ENCODE peak calls at places on chromosomes 2 and 18, in four cellular contexts. One of them, this sample, is unnamed.

GRCh38 chr2:36912692-36913091 is 53.6 kb downstream of the STRN start:
- DNase-seq in K562: no peak
- DNase-seq in H1: no peak
- DNase-seq in HepG2: no peak
- DNase-seq in this sample: no peak

GRCh38 chr2:236117396-236117795 is 50.8 kb downstream of the GBX2 start:
- DNase-seq in K562: no peak
- DNase-seq in H1: no peak
- DNase-seq in HepG2: no peak
- DNase-seq in this sample: no peak

GRCh38 chr18:58828399-58829121 is 36.1 kb upstream of the ZNF532 start:
- DNase-seq in H1: no peak
- DNase-seq in HepG2: no peak
- DNase-seq in K562: no peak
- DNase-seq in this sample: no peak

GRCh38 chr2:79993144-79993543 is 311.4 kb downstream of the LRRTM1 start:
- DNase-seq in K562: no peak
- DNase-seq in H1: no peak
- DNase-seq in HepG2: no peak
- DNase-seq in this sample: no peak

GRCh38 chr18:3921826-3922225 is 471.9 kb downstream of the TGIF1 start:
- DNase-seq in H1: no peak
- DNase-seq in HepG2: no peak
- DNase-seq in K562: no peak
- DNase-seq in this sample: no peak

GRCh38 chr2:241563981-241564595 is 5.5 kb downstream of the BOK start:
- DNase-seq in HepG2: peak
- DNase-seq in K562: no peak
- DNase-seq in H1: no peak
- DNase-seq in this sample: no peak

GRCh38 chr18:76376225-76376624 is 118.8 kb downstream of the ZNF516 start:
- DNase-seq in K562: no peak
- DNase-seq in HepG2: peak
- DNase-seq in H1: no peak
- DNase-seq in this sample: no peak

GRCh38 chr18:4789506-4789905 is 334.4 kb upstream of the DLGAP1 start:
- DNase-seq in HepG2: no peak
- DNase-seq in K562: no peak
- DNase-seq in H1: no peak
- DNase-seq in this sample: no peak

GRCh38 chr2:187075106-187076070 is 226.4 kb upstream of the ZSWIM2 start:
- DNase-seq in HepG2: no peak
- DNase-seq in H1: no peak
- DNase-seq in K562: peak
- DNase-seq in this sample: no peak

GRCh38 chr2:179238027-179238426 is 26.6 kb downstream of the SESTD1 start:
- DNase-seq in HepG2: peak
- DNase-seq in H1: no peak
- DNase-seq in K562: no peak
- DNase-seq in this sample: no peak

GRCh38 chr18:49101230-49101629 is 150.5 kb upstream of the SMAD7 start:
- DNase-seq in H1: no peak
- DNase-seq in K562: no peak
- DNase-seq in HepG2: no peak
- DNase-seq in this sample: no peak

GRCh38 chr18:49098386-49098785 is 147.6 kb upstream of the SMAD7 start:
- DNase-seq in K562: no peak
- DNase-seq in H1: no peak
- DNase-seq in HepG2: no peak
- DNase-seq in this sample: no peak

GRCh38 chr18:49096021-49096420 is 145.3 kb upstream of the SMAD7 start:
- DNase-seq in HepG2: no peak
- DNase-seq in H1: no peak
- DNase-seq in K562: no peak
- DNase-seq in this sample: no peak

GRCh38 chr18:49094979-49095632 is 144.3 kb upstream of the SMAD7 start:
- DNase-seq in K562: no peak
- DNase-seq in HepG2: no peak
- DNase-seq in H1: no peak
- DNase-seq in this sample: no peak

GRCh38 chr18:49100226-49100968 is 149.6 kb upstream of the SMAD7 start:
- DNase-seq in H1: no peak
- DNase-seq in HepG2: peak
- DNase-seq in K562: no peak
- DNase-seq in this sample: no peak
- TF ChIP-seq POLR2AphosphoS5 in H1: no peak
- TF ChIP-seq POLR2AphosphoS5 in HepG2: no peak
- TF ChIP-seq POLR2AphosphoS5 in K562: no peak
- TF ChIP-seq POLR2AphosphoS5 in this sample: no peak

GRCh38 chr2:170770304-170771048 is at the start of gene ERICH2:
- DNase-seq in H1: peak
- DNase-seq in HepG2: peak
- DNase-seq in K562: peak
- DNase-seq in this sample: no peak
- TF ChIP-seq HDAC6 in H1: no peak
- TF ChIP-seq HDAC6 in HepG2: no peak
- TF ChIP-seq HDAC6 in K562: no peak
- TF ChIP-seq HDAC6 in this sample: no peak

GRCh38 chr18:44885507-44885906 is 204.8 kb downstream of the SETBP1 start:
- DNase-seq in K562: no peak
- DNase-seq in H1: no peak
- DNase-seq in HepG2: no peak
- DNase-seq in this sample: no peak

GRCh38 chr18:44882163-44882881 is 201.6 kb downstream of the SETBP1 start:
- DNase-seq in K562: no peak
- DNase-seq in HepG2: no peak
- DNase-seq in H1: no peak
- DNase-seq in this sample: no peak

GRCh38 chr18:44893045-44893706 is 212.5 kb downstream of the SETBP1 start:
- DNase-seq in H1: no peak
- DNase-seq in HepG2: no peak
- DNase-seq in K562: no peak
- DNase-seq in this sample: no peak

GRCh38 chr18:44884446-44884845 is 203.8 kb downstream of the SETBP1 start:
- DNase-seq in HepG2: no peak
- DNase-seq in H1: no peak
- DNase-seq in K562: no peak
- DNase-seq in this sample: no peak

GRCh38 chr18:44887227-44887631 is 206.5 kb downstream of the SETBP1 start:
- DNase-seq in H1: no peak
- DNase-seq in K562: no peak
- DNase-seq in HepG2: no peak
- DNase-seq in this sample: peak
- TF ChIP-seq POLR2AphosphoS5 in H1: no peak
- TF ChIP-seq POLR2AphosphoS5 in K562: no peak
- TF ChIP-seq POLR2AphosphoS5 in HepG2: no peak
- TF ChIP-seq POLR2AphosphoS5 in this sample: no peak

DNA sequence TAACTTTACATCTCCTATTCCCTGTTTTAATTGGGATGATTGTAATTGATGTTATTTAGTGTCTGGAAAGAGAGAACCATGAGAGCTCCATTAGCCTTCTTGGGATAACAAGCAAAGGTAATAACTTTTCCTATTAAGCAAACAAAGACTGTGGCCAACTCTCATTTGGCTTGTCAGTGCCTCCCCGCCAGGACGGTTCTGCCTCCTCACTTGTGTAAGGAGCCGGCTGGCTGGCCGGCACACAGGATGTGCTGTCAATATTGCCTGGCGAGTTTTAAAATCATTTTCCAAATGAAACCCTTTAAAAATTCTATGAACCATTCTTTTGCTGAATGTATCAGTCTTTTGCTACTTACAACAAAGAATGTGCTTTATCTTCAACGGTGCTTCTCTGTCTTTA is 898.3 kb downstream of the CPS1 start:
- DNase-seq in H1: no peak
- DNase-seq in HepG2: no peak
- DNase-seq in K562: no peak
- DNase-seq in this sample: no peak
- TF ChIP-seq HDAC6 in H1: no peak
- TF ChIP-seq HDAC6 in HepG2: no peak
- TF ChIP-seq HDAC6 in K562: no peak
- TF ChIP-seq HDAC6 in this sample: no peak

DNA sequence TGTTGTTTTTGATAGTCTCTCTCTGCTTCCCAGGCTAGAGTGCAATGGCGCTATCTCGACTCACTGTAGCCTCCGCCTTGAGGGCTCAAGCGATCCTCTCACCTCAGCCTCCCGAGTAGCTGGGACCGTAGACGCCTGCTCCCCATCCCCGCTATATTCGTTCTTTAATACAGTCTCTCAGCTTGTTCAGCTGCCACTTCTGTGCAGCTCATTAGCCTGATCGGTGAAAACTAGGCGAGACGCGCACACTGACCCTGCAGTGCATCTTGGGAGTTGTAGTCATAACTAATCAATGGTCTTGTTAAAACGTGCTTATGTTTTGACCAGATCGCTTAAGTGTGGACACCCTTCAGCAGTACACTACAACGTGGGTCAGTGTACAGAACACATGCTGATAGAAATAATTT is 1.2 kb upstream of the PPP4R3B start:
- DNase-seq in H1: no peak
- DNase-seq in K562: peak
- DNase-seq in HepG2: peak
- DNase-seq in this sample: no peak
- TF ChIP-seq POLR2AphosphoS5 in H1: no peak
- TF ChIP-seq POLR2AphosphoS5 in K562: peak
- TF ChIP-seq POLR2AphosphoS5 in HepG2: peak
- TF ChIP-seq POLR2AphosphoS5 in this sample: no peak

GRCh38 chr2:106919012-106919411 is 33.0 kb upstream of the ST6GAL2 start:
- DNase-seq in H1: no peak
- DNase-seq in K562: no peak
- DNase-seq in HepG2: no peak
- DNase-seq in this sample: no peak
- TF ChIP-seq HDAC6 in H1: no peak
- TF ChIP-seq HDAC6 in K562: no peak
- TF ChIP-seq HDAC6 in HepG2: no peak
- TF ChIP-seq HDAC6 in this sample: no peak

GRCh38 chr2:10163498-10164486 is 41.3 kb downstream of the RRM2 start:
- DNase-seq in H1: no peak
- DNase-seq in HepG2: no peak
- DNase-seq in K562: no peak
- DNase-seq in this sample: no peak
- TF ChIP-seq POLR2AphosphoS5 in H1: no peak
- TF ChIP-seq POLR2AphosphoS5 in HepG2: no peak
- TF ChIP-seq POLR2AphosphoS5 in K562: no peak
- TF ChIP-seq POLR2AphosphoS5 in this sample: no peak